ENCODE peak calls at places on chromosomes 11 and 22, in five cellular contexts. B, Y, P, Q and H are unnamed samples. For H3K27me3, the result is how much of the 10 kb centered on the place peaks cover.

GRCh38 chr11:131538322-131538721 is 167.9 kb downstream of the NTM start:
- DNase-seq in B (no peak), Y (no peak), P (no peak), Q (no peak), H (no peak)

GRCh38 chr11:112247198-112247597 is 13.5 kb downstream of the PLET1 start:
- DNase-seq in B (no peak), Y (no peak), P (no peak), Q (no peak), H (no peak)

GRCh38 chr22:23520875-23521441 is 59.1 kb downstream of the IGLL1 start:
- DNase-seq in B (peak), Y (no peak), P (peak), Q (no peak), H (peak)

GRCh38 chr11:19276859-19277808 is 36.4 kb upstream of the E2F8 start:
- DNase-seq in B (no peak), Y (no peak), P (no peak), Q (peak), H (no peak)

GRCh38 chr11:60307507-60308195 is 19.4 kb upstream of the MS4A6E start:
- DNase-seq in B (no peak), Y (no peak), P (no peak), Q (no peak), H (no peak)

GRCh38 chr11:47408598-47409439 is 429 bp downstream of the SLC39A13 start:
- DNase-seq in B (peak), Y (no peak), P (no peak), Q (peak), H (no peak)

GRCh38 chr11:1888811-1889526 is 2.7 kb downstream of the PRR33 start:
- DNase-seq in B (peak), Y (no peak), P (no peak), Q (peak), H (no peak)

GRCh38 chr11:134361241-134361640 is 29.5 kb downstream of the GLB1L2 start:
- DNase-seq in B (peak), Y (no peak), P (no peak), Q (no peak), H (no peak)

GRCh38 chr11:61390161-61390560 is 2.2 kb upstream of the TMEM216 start:
- DNase-seq in B (no peak), Y (no peak), P (no peak), Q (no peak), H (no peak)

GRCh38 chr11:88454881-88455280 is 117.3 kb upstream of the CTSC start:
- DNase-seq in B (no peak), Y (no peak), P (no peak), Q (no peak), H (no peak)

GRCh38 chr11:66607126-66607834 is 9.2 kb upstream of the RBM14 start:
- DNase-seq in B (no peak), Y (peak), P (peak), Q (peak), H (peak)

GRCh38 chr11:12245091-12245490 is 132.3 kb upstream of the PARVA start:
- DNase-seq in B (no peak), Y (no peak), P (no peak), Q (no peak), H (no peak)

GRCh38 chr11:34184505-34185015 is 79.1 kb downstream of the NAT10 start:
- DNase-seq in B (no peak), Y (no peak), P (no peak), Q (no peak), H (no peak)

GRCh38 chr22:48236261-48236660 is 1473.8 kb downstream of the TBC1D22A start:
- DNase-seq in B (no peak), Y (no peak), P (no peak), Q (peak), H (no peak)

GRCh38 chr11:64544616-64545296 is 46.3 kb upstream of the SLC22A12 start:
- DNase-seq in B (no peak), Y (no peak), P (no peak), Q (no peak), H (no peak)

GRCh38 chr22:31102441-31103081 is 4.8 kb downstream of the SELENOM start:
- DNase-seq in B (no peak), Y (peak), P (peak), Q (peak), H (peak)

GRCh38 chr11:130055637-130056036 is 14.1 kb upstream of the APLP2 start:
- DNase-seq in B (no peak), Y (no peak), P (no peak), Q (no peak), H (no peak)

GRCh38 chr11:36376888-36377758 is 81.0 kb downstream of the PRR5L start:
- DNase-seq in B (peak), Y (no peak), P (peak), Q (peak), H (peak)

GRCh38 chr11:7520981-7521487 is 7.2 kb downstream of the PPFIBP2 start:
- DNase-seq in B (no peak), Y (no peak), P (no peak), Q (no peak), H (no peak)

GRCh38 chr11:31817621-31818493 is 6.7 kb upstream of the PAX6 start:
- DNase-seq in B (peak), Y (no peak), P (no peak), Q (no peak), H (no peak)

GRCh38 chr22:24077416-24077815 is 66.3 kb downstream of the CABIN1 start:
- DNase-seq in B (no peak), Y (no peak), P (no peak), Q (no peak), H (peak)

GRCh38 chr11:2689551-2690260 is 10.1 kb downstream of the KCNQ1OT1 start:
- DNase-seq in B (no peak), Y (no peak), P (no peak), Q (no peak), H (no peak)

GRCh38 chr11:777288-778255 is at the start of gene GATD1:
- DNase-seq in B (peak), Y (peak), P (peak), Q (peak), H (peak)
- TF ChIP-seq CTCF in B (no peak), Y (no peak), P (no peak), Q (no peak), H (peak)

GRCh38 chr11:27392278-27392677 is 29.3 kb upstream of the CCDC34 start:
- DNase-seq in B (no peak), Y (no peak), P (no peak), Q (no peak), H (no peak)

GRCh38 chr11:27390959-27391326 is 27.9 kb upstream of the CCDC34 start:
- DNase-seq in B (no peak), Y (no peak), P (no peak), Q (no peak), H (no peak)

GRCh38 chr11:27390318-27390958 is 27.4 kb upstream of the CCDC34 start:
- DNase-seq in B (no peak), Y (no peak), P (no peak), Q (no peak), H (no peak)

GRCh38 chr11:27391336-27392015 is 28.5 kb upstream of the CCDC34 start:
- DNase-seq in B (no peak), Y (no peak), P (no peak), Q (no peak), H (no peak)

GRCh38 chr11:27392715-27393114 is 29.7 kb upstream of the CCDC34 start:
- DNase-seq in B (no peak), Y (no peak), P (no peak), Q (no peak), H (no peak)
- TF ChIP-seq EP300 in B (no peak), Y (no peak), P (no peak), Q (no peak), H (no peak)

GRCh38 chr22:46541536-46541935 is 4.1 kb upstream of the CELSR1 start:
- DNase-seq in B (no peak), Y (no peak), P (no peak), Q (no peak), H (no peak)
- H3K27me3 ChIP-seq in B (under half), Y (under half), P (under half), Q (under half), H (under half)

DNA sequence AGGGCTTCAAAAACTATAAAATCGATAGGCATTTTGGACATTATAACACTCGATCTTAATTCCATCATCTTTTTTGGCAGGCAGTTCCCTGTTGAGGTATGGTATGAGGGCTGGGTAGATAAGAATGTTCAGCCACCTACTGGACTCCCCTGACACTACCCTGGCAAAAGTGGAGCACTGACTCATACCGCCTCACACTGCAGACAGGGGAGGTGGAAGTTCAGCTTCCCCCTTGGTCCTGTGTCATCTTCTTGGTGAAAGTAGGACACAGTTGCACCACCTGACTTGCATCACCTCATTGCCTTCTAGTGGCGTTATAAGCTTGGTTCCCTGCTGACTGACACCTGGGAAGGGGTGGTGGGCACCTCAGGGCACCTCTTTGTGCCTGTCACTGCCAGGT is 30.4 kb downstream of the PAAF1 start:
- DNase-seq in B (no peak), Y (no peak), P (no peak), Q (no peak), H (no peak)
- TF ChIP-seq CTCF in B (no peak), Y (no peak), P (no peak), Q (no peak), H (no peak)

GRCh38 chr11:122676638-122677037 is 21.1 kb downstream of the UBASH3B start:
- DNase-seq in B (no peak), Y (no peak), P (no peak), Q (no peak), H (no peak)
- TF ChIP-seq EP300 in B (no peak), Y (no peak), P (no peak), Q (no peak), H (no peak)

GRCh38 chr11:30023037-30023436 is 6.2 kb upstream of the KCNA4 start:
- DNase-seq in B (no peak), Y (no peak), P (no peak), Q (no peak), H (no peak)
- H3K27me3 ChIP-seq in B (under half), Y (under half), P (under half), Q (under half), H (under half)

GRCh38 chr22:50246242-50247175 is 1.7 kb upstream of the TUBGCP6 start:
- DNase-seq in B (peak), Y (no peak), P (no peak), Q (no peak), H (no peak)
- TF ChIP-seq CTCF in B (no peak), Y (no peak), P (no peak), Q (no peak), H (no peak)

GRCh38 chr11:116772443-116773202 is at the start of gene BUD13:
- DNase-seq in B (peak), Y (peak), P (peak), Q (peak), H (peak)
- TF ChIP-seq EP300 in B (peak), Y (no peak), P (peak), Q (no peak), H (no peak)

GRCh38 chr11:76209956-76210885 is 3.9 kb upstream of the WNT11 start:
- DNase-seq in B (peak), Y (no peak), P (peak), Q (peak), H (peak)
- H3K27me3 ChIP-seq in B (under half), Y (under half), P (under half), Q (half or more), H (under half)